ENCODE peak calls at places on chromosomes 6 and 20, in seven cellular contexts. Z is T-helper 9 cell, A is activated B cell treated with CpG ODN at 0.5 μM for 24 hours, L is lower leg skin, H is left cardiac atrium, X is lower lobe of right lung, J is GM13976. K is an unnamed sample.

GRCh38 chr20:43824699-43825402 is 89.8 kb upstream of the TOX2 start:
- DNase-seq in Z (no peak), A (no peak), L (no peak), H (no peak), X (no peak), J (no peak), K (no peak)

GRCh38 chr6:113640046-113640445 is 217.1 kb upstream of the MARCKS start:
- DNase-seq in Z (no peak), A (no peak), L (no peak), H (no peak), X (no peak), J (no peak), K (no peak)

GRCh38 chr6:116008470-116009229 is 52.0 kb downstream of the FRK start:
- DNase-seq in Z (no peak), A (no peak), L (no peak), H (peak), X (no peak), J (no peak), K (no peak)

GRCh38 chr20:8633366-8633765 is 435.5 kb upstream of the PLCB4 start:
- DNase-seq in Z (no peak), A (no peak), L (no peak), H (no peak), X (no peak), J (no peak), K (no peak)

GRCh38 chr6:37049990-37050853 is 44.8 kb downstream of the FGD2 start:
- DNase-seq in Z (peak), A (peak), L (peak), H (peak), X (peak), J (peak), K (peak)

GRCh38 chr6:55839080-55839479 is 36.3 kb downstream of the BMP5 start:
- DNase-seq in Z (no peak), A (no peak), L (no peak), H (no peak), X (no peak), J (no peak), K (no peak)

GRCh38 chr6:147205690-147206600 is 1.7 kb downstream of the STXBP5 start:
- DNase-seq in Z (no peak), A (no peak), L (no peak), H (no peak), X (no peak), J (no peak), K (no peak)

GRCh38 chr6:119873107-119873506 is 523.5 kb upstream of the MAN1A1 start:
- DNase-seq in Z (no peak), A (no peak), L (no peak), H (no peak), X (no peak), J (no peak), K (no peak)

GRCh38 chr6:115766745-115767462 is 293.8 kb downstream of the FRK start:
- DNase-seq in Z (no peak), A (no peak), L (no peak), H (no peak), X (no peak), J (no peak), K (no peak)

GRCh38 chr20:1389703-1390385 is 3.0 kb downstream of the FKBP1A start:
- DNase-seq in Z (no peak), A (no peak), L (no peak), H (peak), X (no peak), J (no peak), K (no peak)

GRCh38 chr6:41489284-41489851 is 56.8 kb upstream of the FOXP4 start:
- DNase-seq in Z (no peak), A (no peak), L (no peak), H (no peak), X (no peak), J (no peak), K (no peak)

GRCh38 chr6:3443221-3443515 is 13.7 kb downstream of the SLC22A23 start:
- DNase-seq in Z (no peak), A (no peak), L (no peak), H (no peak), X (no peak), J (no peak), K (no peak)

GRCh38 chr6:3293271-3294155 is 34.8 kb downstream of the PSMG4 start:
- DNase-seq in Z (no peak), A (no peak), L (no peak), H (no peak), X (no peak), J (no peak), K (no peak)

GRCh38 chr6:125377621-125378020 is 75.9 kb upstream of the HDDC2 start:
- DNase-seq in Z (no peak), A (no peak), L (no peak), H (no peak), X (no peak), J (no peak), K (no peak)

GRCh38 chr6:87514831-87515230 is 42.1 kb downstream of the SLC35A1 start:
- DNase-seq in Z (no peak), A (no peak), L (no peak), H (no peak), X (no peak), J (no peak), K (no peak)

GRCh38 chr20:11891081-11891826 is 26.4 kb upstream of the BTBD3 start:
- DNase-seq in Z (no peak), A (no peak), L (no peak), H (peak), X (peak), J (peak), K (no peak)

GRCh38 chr6:42984924-42985475 is 630 bp downstream of the PPP2R5D start:
- DNase-seq in Z (no peak), A (no peak), L (no peak), H (no peak), X (no peak), J (no peak), K (peak)

GRCh38 chr20:48012401-48012974 is 227.2 kb upstream of the SULF2 start:
- DNase-seq in Z (no peak), A (no peak), L (no peak), H (no peak), X (no peak), J (no peak), K (no peak)

GRCh38 chr20:642398-643174 is 10.4 kb downstream of the SRXN1 start:
- DNase-seq in Z (no peak), A (no peak), L (no peak), H (peak), X (no peak), J (no peak), K (no peak)

GRCh38 chr6:6744551-6744950 is 156.0 kb downstream of the LY86 start:
- DNase-seq in Z (no peak), A (no peak), L (no peak), H (no peak), X (no peak), J (no peak), K (no peak)

GRCh38 chr6:6458166-6458565 is 130.4 kb upstream of the LY86 start:
- DNase-seq in Z (no peak), A (no peak), L (no peak), H (no peak), X (no peak), J (no peak), K (no peak)

GRCh38 chr20:42082611-42083010 is 464.4 kb upstream of the CHD6 start:
- DNase-seq in Z (no peak), A (no peak), L (peak), H (peak), X (no peak), J (no peak), K (no peak)

GRCh38 chr6:105902401-105903031 is 183.6 kb upstream of the PRDM1 start:
- DNase-seq in Z (no peak), A (no peak), L (no peak), H (no peak), X (no peak), J (no peak), K (no peak)

GRCh38 chr6:36615018-36615761 is 21.0 kb downstream of the SRSF3 start:
- DNase-seq in Z (peak), A (no peak), L (no peak), H (peak), X (peak), J (peak), K (peak)

GRCh38 chr6:36769676-36770499 is 69.4 kb downstream of the CPNE5 start:
- DNase-seq in Z (no peak), A (no peak), L (no peak), H (no peak), X (peak), J (no peak), K (no peak)

GRCh38 chr20:48107560-48107959 is 322.3 kb upstream of the SULF2 start:
- DNase-seq in Z (no peak), A (no peak), L (no peak), H (no peak), X (no peak), J (no peak), K (no peak)

GRCh38 chr6:167855825-167856425 is 29.2 kb downstream of the AFDN start:
- DNase-seq in Z (no peak), A (no peak), L (no peak), H (no peak), X (no peak), J (no peak), K (no peak)

GRCh38 chr20:5401277-5401676 is 84.5 kb upstream of the PROKR2 start:
- DNase-seq in Z (no peak), A (no peak), L (no peak), H (no peak), X (no peak), J (no peak), K (no peak)

GRCh38 chr20:35539756-35540212 is 2.1 kb upstream of the ERGIC3 start:
- DNase-seq in Z (no peak), A (peak), L (no peak), H (no peak), X (peak), J (peak), K (no peak)

GRCh38 chr6:26553264-26553738 is 15.1 kb downstream of the HMGN4 start:
- DNase-seq in Z (peak), A (peak), L (peak), H (peak), X (peak), J (peak), K (peak)

GRCh38 chr20:63979549-63980316 is at the start of gene SAMD10:
- DNase-seq in Z (peak), A (peak), L (no peak), H (peak), X (no peak), J (peak), K (peak)

GRCh38 chr6:41936073-41936837 is 5.4 kb downstream of the CCND3 start:
- DNase-seq in Z (peak), A (peak), L (peak), H (peak), X (peak), J (peak), K (peak)

GRCh38 chr6:169642455-169642854 is 59.4 kb downstream of the WDR27 start:
- DNase-seq in Z (no peak), A (no peak), L (no peak), H (no peak), X (peak), J (no peak), K (no peak)

GRCh38 chr20:24650091-24650490 is 180.7 kb downstream of the SYNDIG1 start:
- DNase-seq in Z (no peak), A (no peak), L (no peak), H (no peak), X (no peak), J (no peak), K (no peak)

GRCh38 chr6:105748737-105749161 is 337.4 kb upstream of the PRDM1 start:
- DNase-seq in Z (no peak), A (no peak), L (no peak), H (no peak), X (peak), J (no peak), K (no peak)

GRCh38 chr6:158043586-158044524 is 62.2 kb downstream of the SYNJ2 start:
- DNase-seq in Z (no peak), A (no peak), L (no peak), H (peak), X (peak), J (no peak), K (no peak)

GRCh38 chr6:123562264-123562663 is 74.5 kb downstream of the TRDN start:
- DNase-seq in Z (no peak), A (no peak), L (no peak), H (no peak), X (no peak), J (no peak), K (no peak)

K was measured in CD8-positive, alpha-beta memory T cell.